ENCODE peak calls at places on chromosomes 5 and 9, in four cellular contexts. J, F, K and T are unnamed samples.

GRCh38 chr5:132369471-132370240 is at the start of gene SLC22A5:
- DNase-seq in J (peak; percentile 42), K (peak; percentile 83), F (peak; percentile 62), T (no peak)

GRCh38 chr9:4620046-4620765 is 41.9 kb upstream of the PLPP6 start:
- DNase-seq in J (no peak), K (no peak), F (no peak), T (no peak)

GRCh38 chr9:112061152-112061740 is 113.9 kb downstream of the SUSD1 start:
- DNase-seq in K (peak; percentile 76), F (peak; percentile 56), J (peak; percentile 61), T (peak; percentile 75)

GRCh38 chr5:36590513-36591286 is 15.7 kb upstream of the SLC1A3 start:
- DNase-seq in J (no peak), F (no peak), K (no peak), T (no peak)

GRCh38 chr9:70567511-70567910 is 153.1 kb upstream of the KLF9 start:
- DNase-seq in K (no peak), F (no peak), J (no peak), T (no peak)

GRCh38 chr9:101465330-101465915 is 29.8 kb upstream of the ALDOB start:
- DNase-seq in F (peak; percentile 69), J (peak; percentile 83), K (peak; percentile 57), T (no peak)

GRCh38 chr5:10935536-10935935 is 174.5 kb upstream of the DAP start:
- DNase-seq in K (no peak), J (no peak), F (no peak), T (no peak)

GRCh38 chr9:134571946-134572914 is 69.4 kb upstream of the COL5A1 start:
- DNase-seq in F (no peak), K (no peak), J (no peak), T (no peak)

GRCh38 chr9:137672907-137673791 is 54.3 kb downstream of the EHMT1 start:
- DNase-seq in K (peak; percentile 68), J (peak; percentile 36), F (peak; percentile 44), T (peak; percentile 67)

GRCh38 chr9:13688990-13689600 is 409.6 kb upstream of the MPDZ start:
- DNase-seq in K (no peak), J (no peak), F (no peak), T (no peak)

GRCh38 chr5:643351-643801 is 31.2 kb downstream of the CEP72 start:
- DNase-seq in J (no peak), F (no peak), K (no peak), T (no peak)

GRCh38 chr9:3957296-3957695 is 342.6 kb downstream of the GLIS3 start:
- DNase-seq in J (no peak), K (no peak), F (no peak), T (no peak)

GRCh38 chr9:16728128-16728505 is 142.4 kb downstream of the BNC2 start:
- DNase-seq in F (no peak), J (no peak), K (no peak), T (no peak)

GRCh38 chr5:138725885-138726457 is 27.3 kb upstream of the CTNNA1 start:
- DNase-seq in J (no peak), K (no peak), F (peak; percentile 90), T (no peak)

GRCh38 chr5:133912951-133913350 is 55.5 kb downstream of the C5orf15 start:
- DNase-seq in K (no peak), J (no peak), F (no peak), T (no peak)

GRCh38 chr9:122109035-122109813 is 16.1 kb upstream of the TTLL11 start:
- DNase-seq in K (no peak), J (no peak), F (no peak), T (no peak)

GRCh38 chr5:83965431-83965830 is 244.8 kb upstream of the HAPLN1 start:
- DNase-seq in K (no peak), J (no peak), F (no peak), T (no peak)

GRCh38 chr5:172820046-172820767 is 13.8 kb upstream of the ERGIC1 start:
- DNase-seq in K (no peak), F (no peak), J (peak; percentile 7), T (no peak)

GRCh38 chr5:143605403-143606005 is 202.0 kb upstream of the NR3C1 start:
- DNase-seq in F (no peak), K (no peak), J (no peak), T (peak; percentile 60)

GRCh38 chr9:114140401-114140800 is 14.9 kb upstream of the COL27A1 start:
- DNase-seq in J (no peak), K (no peak), F (no peak), T (no peak)

GRCh38 chr9:92506184-92506857 is 24.0 kb upstream of the ASPN start:
- DNase-seq in J (no peak), F (no peak), K (no peak), T (no peak)

GRCh38 chr5:129977810-129978209 is 73.5 kb downstream of the CHSY3 start:
- DNase-seq in F (no peak), K (no peak), J (no peak), T (no peak)

GRCh38 chr9:137404971-137405584 is 17.9 kb downstream of the EXD3 start:
- DNase-seq in K (no peak), F (no peak), J (no peak), T (no peak)

GRCh38 chr9:136538599-136539426 is 7.0 kb downstream of the NOTCH1 start:
- DNase-seq in J (no peak), K (no peak), F (no peak), T (no peak)

GRCh38 chr9:136254381-136255165 is 9.0 kb upstream of the QSOX2 start:
- DNase-seq in F (no peak), K (no peak), J (no peak), T (no peak)

GRCh38 chr5:177384134-177384533 is at the start of gene SLC34A1:
- DNase-seq in F (no peak), K (no peak), J (no peak), T (no peak)

GRCh38 chr9:88106492-88106891 is 31.8 kb downstream of the SPATA31C2 start:
- DNase-seq in J (peak; percentile 54), F (no peak), K (no peak), T (no peak)

GRCh38 chr5:178205010-178205748 is 846 bp downstream of the HNRNPAB start:
- DNase-seq in K (peak; percentile 93), J (no peak), F (peak; percentile 50), T (no peak)

DNA sequence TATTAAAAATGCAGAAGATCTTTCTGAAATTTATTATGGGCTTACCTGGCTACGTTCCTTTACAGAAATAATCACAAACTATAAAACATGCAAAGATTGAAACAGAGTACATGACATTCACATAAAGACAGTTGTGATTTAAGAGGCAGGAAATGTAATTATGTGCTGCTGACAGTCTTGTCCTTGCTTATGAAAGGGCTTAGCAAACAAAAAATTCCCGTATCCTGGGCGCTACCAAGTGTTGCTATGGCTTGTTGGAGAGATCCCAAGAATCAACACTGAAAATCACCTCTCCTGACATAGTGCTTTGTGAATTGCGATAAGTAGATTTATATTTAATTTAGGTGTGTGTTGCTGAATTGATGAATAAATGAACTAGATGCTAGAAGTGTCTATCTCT is 352.5 kb upstream of the C9orf72 start:
- DNase-seq in F (no peak), K (no peak), J (no peak), T (no peak)
- TF ChIP-seq POLR2AphosphoS5 in F (no peak), K (no peak), J (no peak), T (no peak)

DNA sequence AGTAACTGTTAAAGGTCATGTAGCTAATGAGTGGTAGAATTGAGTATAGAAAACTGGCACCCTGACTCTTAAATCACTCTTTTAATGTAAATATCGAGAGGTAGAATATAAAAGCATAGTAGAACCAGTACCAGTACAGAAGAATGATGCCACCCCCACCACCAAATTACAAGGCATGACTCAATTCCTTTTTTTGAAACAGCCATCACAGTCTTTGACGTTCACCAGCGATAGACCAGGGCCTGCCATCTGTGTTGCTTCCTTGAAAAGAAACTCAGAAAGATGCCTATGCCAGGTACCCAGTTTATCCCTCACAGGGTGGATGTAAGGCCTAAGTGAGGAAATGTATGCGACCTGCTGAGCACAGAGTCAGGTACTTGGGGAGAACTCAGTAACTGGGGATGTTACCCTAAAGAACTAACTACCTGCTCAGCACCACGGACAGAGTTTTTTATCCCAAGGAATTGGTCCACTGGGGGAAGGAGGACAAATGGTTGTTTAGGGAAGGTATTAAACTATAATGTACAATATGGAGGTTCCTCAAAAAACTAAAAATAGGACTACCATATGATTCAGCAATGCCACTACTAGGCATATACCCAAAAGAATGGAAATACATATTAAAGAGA is 116.5 kb downstream of the BRINP1 start:
- DNase-seq in F (no peak), K (no peak), J (no peak), T (no peak)
- TF ChIP-seq REST in F (peak; percentile 71), K (no peak), J (no peak), T (no peak)

DNA sequence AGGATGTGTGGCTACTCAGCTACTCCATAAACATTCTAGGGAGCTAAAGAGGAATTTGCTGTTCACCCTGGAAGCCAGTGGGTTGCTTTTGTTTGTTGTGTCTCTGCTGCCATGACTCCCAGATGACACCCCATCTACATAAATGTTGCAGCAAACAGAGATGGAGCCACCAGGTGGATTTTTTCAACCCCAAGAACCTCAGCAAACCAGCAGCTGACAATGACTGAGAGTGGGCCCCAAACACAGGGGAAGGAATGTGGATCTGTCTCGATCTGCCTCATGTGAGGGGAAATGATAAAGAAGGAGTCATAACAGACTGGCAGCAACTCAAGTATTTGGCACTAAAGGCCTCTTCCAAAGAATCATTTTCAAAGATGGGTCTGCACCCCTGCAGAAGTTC is 132.7 kb upstream of the TNC start:
- DNase-seq in F (no peak), J (no peak), K (no peak), T (no peak)
- TF ChIP-seq SRF in F (no peak), J (no peak), K (no peak), T (no peak)

DNA sequence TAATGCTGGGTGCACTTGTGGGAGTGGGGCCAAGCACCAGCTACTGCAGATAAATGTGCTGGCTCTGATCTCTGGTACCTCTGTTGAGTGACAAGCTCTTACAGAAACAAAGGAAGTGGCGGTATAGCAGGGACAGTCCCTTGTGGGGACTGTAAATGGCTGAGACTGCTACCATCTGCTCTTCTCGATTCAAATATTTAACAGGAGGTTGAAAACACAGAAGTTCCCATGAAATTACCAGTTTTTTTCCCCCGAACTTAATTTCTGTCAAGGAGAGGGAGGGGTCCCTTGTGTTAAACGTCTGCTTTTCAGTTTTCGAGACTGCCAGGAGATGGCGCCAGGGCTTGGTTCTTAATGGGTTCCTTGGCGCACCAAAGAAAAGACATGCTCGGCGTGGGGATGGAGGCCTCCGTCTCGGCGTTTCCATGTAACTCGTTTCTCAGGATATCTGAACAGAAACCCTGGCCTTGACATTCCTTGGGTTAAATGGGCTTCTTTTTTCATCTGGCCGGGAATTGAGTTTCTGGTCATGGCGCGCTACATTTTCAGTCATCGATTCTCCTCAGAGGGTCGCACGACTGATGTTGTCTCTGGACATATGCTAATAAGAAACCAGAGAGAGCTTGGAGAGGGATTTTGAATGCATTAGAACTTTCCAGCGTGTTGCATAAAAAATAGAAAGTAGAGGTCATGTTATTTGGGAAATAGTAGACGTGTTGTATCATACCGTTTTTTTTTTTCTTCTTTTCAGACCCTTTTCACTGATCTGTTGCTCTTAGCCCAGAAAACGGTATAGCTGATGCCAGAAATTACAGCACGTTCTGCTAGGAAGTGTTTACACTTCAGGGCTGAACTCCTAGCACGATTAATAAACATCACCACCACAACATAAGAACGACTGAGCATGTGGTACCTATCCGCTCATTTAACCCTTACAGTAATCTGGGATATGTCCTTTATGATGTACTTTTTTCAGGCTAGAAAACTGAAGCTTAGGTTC is 64.0 kb downstream of the CARTPT start:
- DNase-seq in K (peak; percentile 63), J (peak; percentile 59), F (peak; percentile 32), T (peak; percentile 60)
- TF ChIP-seq POLR2AphosphoS5 in K (no peak), J (no peak), F (no peak), T (no peak)

DNA sequence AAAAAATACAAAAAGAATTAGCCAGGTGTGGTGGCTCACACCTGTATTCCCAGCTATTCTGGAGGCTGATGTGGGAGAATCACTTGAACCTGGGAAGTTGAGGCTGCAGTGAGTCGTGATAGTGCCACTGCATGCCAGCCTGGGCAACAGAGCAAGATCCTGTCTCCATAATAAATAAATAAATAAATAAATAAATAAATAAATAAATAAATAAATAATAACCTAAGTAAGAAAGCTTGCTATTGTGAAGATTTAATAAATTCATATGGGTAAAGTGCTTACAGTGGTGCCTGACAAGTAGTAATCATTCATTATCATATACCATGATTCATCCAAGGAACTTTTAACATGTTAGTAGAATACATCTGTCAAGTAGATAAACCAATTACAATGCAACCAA is 13.4 kb downstream of the SVEP1 start:
- DNase-seq in F (no peak), K (no peak), J (no peak), T (no peak)
- TF ChIP-seq REST in F (no peak), K (no peak), J (no peak), T (no peak)